ENCODE peak calls at places on chromosomes 2 and 18, in nine cellular contexts. U is bronchial epithelial cell, L is astrocyte, I is astrocyte of the spinal cord, M is upper lobe of right lung, H is fibroblast of mammary gland, V is ovary, G is PC-3, B is HCT116. N is an unnamed sample.

GRCh38 chr2:181682795-181683517 is 2.6 kb upstream of the NEUROD1 start:
- DNase-seq in U (no peak), L (no peak), I (no peak), M (no peak), H (peak; percentile 8), V (no peak), G (no peak), B (no peak), N (no peak)

GRCh38 chr2:128737546-128737826 is 418.8 kb upstream of the HS6ST1 start:
- DNase-seq in U (no peak), L (no peak), I (no peak), M (no peak), H (no peak), V (no peak), G (no peak), B (no peak), N (no peak)

GRCh38 chr2:152740743-152741328 is 22.4 kb downstream of the ARL6IP6 start:
- DNase-seq in U (peak; percentile 73), L (peak; percentile 30), I (peak; percentile 78), M (no peak), H (peak; percentile 77), V (no peak), G (peak; percentile 80), B (peak; percentile 49), N (no peak)

GRCh38 chr18:54775686-54776085 is 52.6 kb upstream of the RAB27B start:
- DNase-seq in U (peak; percentile 93), L (peak; percentile 87), I (peak; percentile 81), M (no peak), H (peak; percentile 87), V (no peak), G (peak; percentile 77), B (peak; percentile 64), N (no peak)

GRCh38 chr2:133326651-133327397 is 241.4 kb downstream of the NCKAP5 start:
- DNase-seq in U (peak; percentile 52), L (peak; percentile 92), I (peak; percentile 77), M (no peak), H (no peak), V (no peak), G (peak; percentile 74), B (no peak), N (no peak)

GRCh38 chr2:237877576-237878307 is 18.3 kb downstream of the RAMP1 start:
- DNase-seq in U (no peak), L (no peak), I (no peak), M (peak; percentile 55), H (no peak), V (peak; percentile 7), G (no peak), B (no peak), N (no peak)

GRCh38 chr18:5542393-5543035 is 1.3 kb downstream of the EPB41L3 start:
- DNase-seq in U (no peak), L (no peak), I (peak; percentile 45), M (peak; percentile 72), H (peak; percentile 63), V (no peak), G (no peak), B (no peak), N (no peak)

GRCh38 chr2:9106338-9107167 is 100.1 kb upstream of the ASAP2 start:
- DNase-seq in U (no peak), L (peak; percentile 60), I (no peak), M (no peak), H (no peak), V (peak; percentile 56), G (no peak), B (no peak), N (no peak)

DNA sequence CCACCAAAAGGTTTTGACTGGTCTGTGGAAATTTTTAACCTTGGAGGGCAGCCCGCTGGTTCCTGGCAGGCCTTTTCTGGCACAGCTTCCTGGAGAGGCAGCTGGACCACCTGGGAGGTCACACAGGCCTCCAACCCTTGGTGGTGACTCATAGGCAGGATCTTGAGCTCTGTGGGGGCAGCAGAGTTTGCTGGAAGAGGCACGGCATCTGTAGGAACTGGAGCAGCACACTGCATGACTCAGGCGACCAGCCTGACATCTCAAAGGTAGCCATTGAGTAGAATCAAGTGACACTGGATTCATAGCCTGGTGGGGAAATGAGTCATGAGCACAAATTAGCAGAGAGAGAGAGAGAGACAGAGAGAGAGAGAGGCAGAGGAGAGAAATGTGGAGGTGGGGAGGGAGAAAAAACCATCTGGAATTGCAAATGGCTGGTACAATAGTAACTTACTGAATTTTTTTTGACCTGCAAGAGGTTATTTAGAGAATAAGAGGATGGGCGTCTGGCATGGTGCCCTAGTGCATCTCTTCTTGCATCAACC is 57.4 kb downstream of the TRPM8 start:
- DNase-seq in U (peak; percentile 91), L (peak; percentile 99), I (peak; percentile 98), M (no peak), H (peak; percentile 99), V (no peak), G (peak; percentile 96), B (peak; percentile 98), N (no peak)
- TF ChIP-seq CTCF in U (no peak), L (no peak), I (no peak), M (no peak), H (no peak), V (no peak), G (no peak), B (no peak), N (no peak)

GRCh38 chr2:167318581-167318980 is 430.3 kb downstream of the XIRP2 start:
- DNase-seq in U (no peak), L (no peak), I (peak; percentile 71), M (no peak), H (no peak), V (no peak), G (no peak), B (no peak), N (no peak)

DNA sequence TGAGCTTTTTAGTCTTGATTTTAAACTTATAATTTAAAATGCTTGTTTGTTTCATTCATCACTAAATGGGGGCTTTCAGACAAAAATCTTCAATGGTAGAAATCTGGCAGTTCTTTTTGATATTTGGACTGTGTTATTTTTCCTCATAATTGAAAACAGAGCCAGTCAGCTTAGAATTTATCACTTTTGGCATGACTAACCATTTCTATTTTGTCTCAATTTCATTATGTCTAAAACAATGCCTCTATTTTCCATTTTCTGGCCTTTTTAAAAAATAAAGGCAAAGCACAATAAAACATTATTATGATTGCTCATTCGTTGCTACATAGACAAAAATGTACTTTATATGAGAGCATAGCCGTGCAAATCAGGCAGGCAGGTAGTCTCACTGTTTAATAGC is 434.5 kb downstream of the XIRP2 start:
- DNase-seq in U (no peak), L (no peak), I (no peak), M (no peak), H (no peak), V (no peak), G (no peak), B (no peak), N (no peak)
- TF ChIP-seq CTCF in U (no peak), L (no peak), I (no peak), M (no peak), H (no peak), V (no peak), G (no peak), B (no peak), N (no peak)

GRCh38 chr18:7025194-7025593 is 92.4 kb downstream of the LAMA1 start:
- DNase-seq in U (no peak), L (no peak), I (no peak), M (no peak), H (no peak), V (no peak), G (no peak), B (no peak), N (no peak)

GRCh38 chr18:7017013-7017412 is 100.6 kb downstream of the LAMA1 start:
- DNase-seq in U (no peak), L (no peak), I (no peak), M (no peak), H (peak; percentile 51), V (no peak), G (no peak), B (no peak), N (no peak)

GRCh38 chr18:7023581-7023980 is 94.0 kb downstream of the LAMA1 start:
- DNase-seq in U (no peak), L (no peak), I (no peak), M (no peak), H (no peak), V (no peak), G (no peak), B (no peak), N (no peak)

GRCh38 chr18:7020995-7021777 is 96.4 kb downstream of the LAMA1 start:
- DNase-seq in U (peak; percentile 6), L (no peak), I (no peak), M (no peak), H (no peak), V (no peak), G (no peak), B (no peak), N (no peak)

DNA sequence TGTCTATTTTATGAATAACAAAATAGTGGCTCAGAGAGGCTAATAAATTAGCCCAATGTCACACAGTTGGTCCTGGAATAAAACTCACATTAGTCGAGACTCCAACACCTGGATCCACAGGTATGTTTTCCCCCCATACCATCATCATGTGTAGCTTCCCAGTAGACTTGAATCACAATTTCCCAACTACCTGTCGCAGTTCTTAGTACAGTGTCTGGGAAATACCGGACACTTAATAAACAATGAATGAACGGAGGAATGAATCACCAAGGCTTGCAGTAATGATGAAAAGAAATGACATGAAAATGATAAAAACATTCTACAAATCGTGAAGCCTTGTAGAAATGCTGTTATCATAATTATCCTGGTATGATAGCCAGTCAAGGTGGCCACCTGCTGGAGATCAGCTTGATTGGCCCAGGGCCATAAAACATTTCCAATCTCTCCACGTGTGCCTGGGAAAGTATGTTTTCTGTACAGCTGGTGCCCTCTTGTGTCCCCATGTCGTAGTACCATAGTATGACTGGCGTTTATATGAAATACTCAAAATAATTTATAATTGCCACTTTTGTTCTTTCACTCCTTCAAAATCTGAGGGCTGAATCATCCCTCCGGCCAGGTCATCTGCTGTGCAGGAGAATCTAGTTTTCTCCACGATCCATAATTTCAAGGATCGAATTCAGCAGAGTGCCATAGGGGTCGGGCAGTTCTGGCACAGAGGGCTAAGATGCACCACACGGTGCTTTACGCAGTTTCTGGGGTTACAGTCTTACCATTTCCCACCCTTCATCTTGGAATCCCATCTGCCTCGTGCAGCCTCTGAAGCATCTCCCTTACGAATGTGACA is 95.4 kb downstream of the LAMA1 start:
- DNase-seq in U (peak; percentile 79), L (no peak), I (peak; percentile 20), M (no peak), H (peak; percentile 49), V (no peak), G (peak; percentile 92), B (peak; percentile 15), N (no peak)
- TF ChIP-seq CTCF in U (peak; percentile 61), L (peak; percentile 37), I (peak; percentile 35), M (peak; percentile 50), H (peak; percentile 39), V (no peak), G (peak; percentile 95), B (no peak), N (no peak)

GRCh38 chr2:205129531-205129930 is 552.8 kb upstream of the NRP2 start:
- DNase-seq in U (no peak), L (no peak), I (no peak), M (no peak), H (no peak), V (no peak), G (no peak), B (no peak), N (no peak)

GRCh38 chr2:205133544-205133943 is 548.8 kb upstream of the NRP2 start:
- DNase-seq in U (no peak), L (no peak), I (no peak), M (no peak), H (peak; percentile 4), V (peak; percentile 19), G (no peak), B (no peak), N (no peak)

DNA sequence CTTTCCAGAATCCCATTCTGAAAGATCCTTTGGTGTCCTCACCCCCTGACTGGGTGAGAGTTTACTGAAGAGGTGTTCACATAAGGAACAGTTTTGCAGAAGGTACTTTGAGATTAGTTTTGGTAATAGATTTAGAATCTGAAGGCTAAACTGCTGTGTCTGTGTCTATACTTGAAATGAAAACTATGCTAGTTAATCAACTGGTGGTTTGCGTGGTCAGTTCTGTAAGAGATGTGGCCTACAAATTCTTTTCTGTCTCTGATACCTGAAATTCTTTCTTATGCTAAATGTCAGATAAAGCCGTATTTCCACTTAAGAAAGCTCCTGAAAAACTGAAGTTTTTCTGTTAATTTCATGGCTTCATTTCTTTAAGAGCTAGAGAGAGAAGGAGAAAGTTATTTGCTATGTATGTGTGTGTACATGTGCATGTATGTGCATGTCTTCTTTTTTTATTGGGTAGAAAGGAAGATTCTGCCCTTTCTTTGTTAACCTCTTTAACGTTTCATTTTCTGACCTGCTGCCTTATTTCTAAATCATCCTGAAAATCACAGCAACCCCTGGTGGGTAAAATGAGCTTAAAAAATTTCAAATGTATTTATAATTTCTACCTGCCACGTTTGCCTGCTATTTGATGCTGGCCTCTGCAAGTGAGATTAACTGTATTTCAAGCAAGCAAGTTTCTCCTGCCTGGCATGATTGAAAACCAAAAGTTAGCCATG is 552.0 kb upstream of the NRP2 start:
- DNase-seq in U (no peak), L (peak; percentile 75), I (peak; percentile 32), M (no peak), H (no peak), V (no peak), G (no peak), B (no peak), N (no peak)
- TF ChIP-seq CTCF in U (no peak), L (no peak), I (no peak), M (no peak), H (no peak), V (no peak), G (peak; percentile 18), B (no peak), N (no peak)